ENCODE peak calls at places on chromosomes 4 and X, in eight cellular contexts. K is astrocyte; P is fibroblast of lung; N is hepatocyte; C is small intestine; L is CD4-positive, alpha-beta T cell; U is thyroid gland; J is effector memory CD4-positive, alpha-beta T cell. T is an unnamed sample. For H3K9me3, the result is how much of the 10 kb centered on the place peaks cover.

GRCh38 chr4:188372856-188373255 is 233.6 kb downstream of the TRIML1 start:
- DNase-seq in K (peak), P (peak), N (peak), C (no peak), L (no peak), U (no peak), J (no peak), T (no peak)

GRCh38 chrX:153954618-153955450 is 10.4 kb upstream of the RENBP start:
- DNase-seq in K (no peak), P (no peak), N (no peak), C (no peak), L (no peak), U (no peak), J (no peak), T (no peak)

GRCh38 chr4:72779256-72779655 is 210.2 kb upstream of the ADAMTS3 start:
- DNase-seq in K (peak), P (no peak), N (no peak), C (no peak), L (no peak), U (no peak), J (no peak), T (no peak)

GRCh38 chrX:71292669-71293379 is 8.7 kb upstream of the ITGB1BP2 start:
- DNase-seq in K (peak), P (peak), N (no peak), C (no peak), L (no peak), U (no peak), J (no peak), T (no peak)

GRCh38 chr4:23429497-23429896 is 460.4 kb downstream of the PPARGC1A start:
- DNase-seq in K (no peak), P (no peak), N (no peak), C (no peak), L (no peak), U (no peak), J (no peak), T (no peak)

GRCh38 chrX:111086521-111087127 is 9.4 kb upstream of the PAK3 start:
- DNase-seq in K (no peak), P (no peak), N (no peak), C (no peak), L (no peak), U (no peak), J (no peak), T (no peak)

GRCh38 chr4:117577686-117578085 is 456.6 kb upstream of the NDST3 start:
- DNase-seq in K (peak), P (no peak), N (no peak), C (no peak), L (no peak), U (no peak), J (no peak), T (no peak)

GRCh38 chrX:32041181-32041580 is 969.3 kb upstream of the FTHL17 start:
- DNase-seq in K (no peak), P (no peak), N (no peak), C (no peak), L (no peak), U (no peak), J (no peak), T (no peak)

GRCh38 chr4:25552580-25553271 is 102.9 kb upstream of the SLC34A2 start:
- DNase-seq in K (no peak), P (no peak), N (no peak), C (peak), L (no peak), U (peak), J (no peak), T (no peak)

GRCh38 chr4:151725087-151725486 is 35.7 kb downstream of the GATB start:
- DNase-seq in K (no peak), P (no peak), N (no peak), C (no peak), L (no peak), U (no peak), J (no peak), T (no peak)

GRCh38 chr4:6419452-6420028 is 52.9 kb downstream of the PPP2R2C start:
- DNase-seq in K (no peak), P (no peak), N (no peak), C (no peak), L (no peak), U (no peak), J (no peak), T (no peak)

GRCh38 chrX:94493405-94493804 is 819.4 kb downstream of the FAM133A start:
- DNase-seq in K (no peak), P (no peak), N (peak), C (no peak), L (no peak), U (no peak), J (no peak), T (no peak)

GRCh38 chr4:153488719-153489384 is 22.7 kb downstream of the TMEM131L start:
- DNase-seq in K (no peak), P (no peak), N (no peak), C (no peak), L (no peak), U (no peak), J (no peak), T (no peak)

GRCh38 chr4:2445130-2445529 is 23.8 kb upstream of the RNF4 start:
- DNase-seq in K (no peak), P (no peak), N (no peak), C (no peak), L (no peak), U (no peak), J (no peak), T (no peak)

GRCh38 chr4:105963461-105964400 is 68.5 kb downstream of the NPNT start:
- DNase-seq in K (no peak), P (no peak), N (peak), C (peak), L (no peak), U (no peak), J (no peak), T (no peak)

GRCh38 chrX:2533424-2533823 is 32.6 kb upstream of the DHRSX start:
- DNase-seq in K (no peak), P (no peak), N (no peak), C (no peak), L (no peak), U (no peak), J (no peak), T (no peak)

GRCh38 chrX:1903380-1903935 is 288.6 kb downstream of the ASMT start:
- DNase-seq in K (peak), P (no peak), N (peak), C (no peak), L (no peak), U (no peak), J (no peak), T (no peak)

GRCh38 chrX:25070038-25070437 is 54.3 kb upstream of the ARX start:
- DNase-seq in K (no peak), P (no peak), N (no peak), C (no peak), L (no peak), U (no peak), J (no peak), T (no peak)

GRCh38 chr4:8847764-8848163 is 23.9 kb downstream of the HMX1 start:
- DNase-seq in K (no peak), P (no peak), N (no peak), C (no peak), L (no peak), U (no peak), J (no peak), T (no peak)

GRCh38 chr4:1505511-1506451 is 99.5 kb upstream of the NKX1-1 start:
- DNase-seq in K (no peak), P (no peak), N (no peak), C (no peak), L (no peak), U (no peak), J (no peak), T (peak)

GRCh38 chrX:56729152-56729557 is at the start of gene NBDY:
- DNase-seq in K (peak), P (peak), N (peak), C (peak), L (no peak), U (peak), J (no peak), T (peak)

GRCh38 chr4:183602444-183603102 is 56.4 kb downstream of the RWDD4 start:
- DNase-seq in K (peak), P (peak), N (no peak), C (no peak), L (no peak), U (no peak), J (no peak), T (no peak)

GRCh38 chrX:791479-792034 is 161.0 kb downstream of the SHOX start:
- DNase-seq in K (no peak), P (no peak), N (no peak), C (no peak), L (no peak), U (no peak), J (no peak), T (no peak)

GRCh38 chr4:168923526-168924194 is 86.4 kb downstream of the CBR4 start:
- DNase-seq in K (peak), P (peak), N (peak), C (peak), L (peak), U (peak), J (no peak), T (no peak)

GRCh38 chrX:66232296-66232695 is 68.2 kb downstream of the HEPH start:
- DNase-seq in K (no peak), P (no peak), N (no peak), C (no peak), L (no peak), U (no peak), J (no peak), T (no peak)

GRCh38 chr4:38765391-38765790 is 17.4 kb downstream of the TLR10 start:
- DNase-seq in K (peak), P (peak), N (no peak), C (no peak), L (no peak), U (no peak), J (no peak), T (no peak)

GRCh38 chrX:116490091-116490490 is 27.3 kb upstream of the CT83 start:
- DNase-seq in K (no peak), P (peak), N (no peak), C (no peak), L (no peak), U (no peak), J (no peak), T (no peak)

GRCh38 chr4:6909970-6910339 is 329 bp downstream of the TBC1D14 start:
- DNase-seq in K (no peak), P (no peak), N (peak), C (peak), L (no peak), U (peak), J (no peak), T (no peak)

GRCh38 chr4:95439896-95440295 is 108.9 kb downstream of the UNC5C start:
- DNase-seq in K (no peak), P (no peak), N (no peak), C (no peak), L (no peak), U (no peak), J (no peak), T (no peak)

GRCh38 chr4:138935-139334 is 14.6 kb downstream of the ZNF718 start:
- DNase-seq in K (no peak), P (no peak), N (no peak), C (no peak), L (no peak), U (no peak), J (no peak), T (no peak)
- H3K9me3 ChIP-seq in K (under half), P (under half), N (half or more), C (under half), L (half or more), U (under half), J (half or more), T (under half)

GRCh38 chrX:81874807-81875206 is 672.9 kb downstream of the SH3BGRL start:
- DNase-seq in K (no peak), P (no peak), N (no peak), C (no peak), L (no peak), U (no peak), J (no peak), T (no peak)
- H3K9me3 ChIP-seq in K (under half), P (under half), N (under half), C (under half), L (under half), U (under half), J (under half), T (under half)

DNA sequence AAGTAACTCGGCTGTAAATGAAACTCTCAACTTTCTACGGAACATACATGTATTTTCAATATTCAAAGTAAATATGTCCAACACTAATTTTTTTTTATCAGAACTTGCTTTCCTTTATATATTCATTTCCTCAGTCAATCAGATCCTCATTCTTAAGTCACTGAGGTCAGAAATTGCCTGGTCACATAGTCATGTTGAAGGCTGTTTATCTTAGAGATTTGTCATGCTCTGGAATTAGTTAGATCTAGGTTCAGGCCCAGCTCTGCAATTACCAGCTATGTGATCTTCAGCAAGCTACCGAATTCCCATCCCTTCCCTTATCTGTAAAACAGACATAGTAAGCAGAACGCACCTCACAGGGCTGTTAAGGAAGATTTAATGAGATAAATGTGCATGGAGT is 228.8 kb downstream of the SPCS3 start:
- DNase-seq in K (peak), P (peak), N (no peak), C (no peak), L (no peak), U (no peak), J (no peak), T (no peak)
- H3K9me3 ChIP-seq in K (under half), P (under half), N (under half), C (under half), L (under half), U (under half), J (under half), T (under half)

GRCh38 chrX:40866878-40867277 is 131.5 kb upstream of the MED14 start:
- DNase-seq in K (peak), P (no peak), N (no peak), C (no peak), L (no peak), U (peak), J (no peak), T (no peak)

GRCh38 chrX:40868868-40869267 is 133.5 kb upstream of the MED14 start:
- DNase-seq in K (no peak), P (no peak), N (no peak), C (no peak), L (no peak), U (no peak), J (no peak), T (no peak)

GRCh38 chrX:40863671-40864070 is 128.3 kb upstream of the MED14 start:
- DNase-seq in K (no peak), P (no peak), N (no peak), C (no peak), L (no peak), U (no peak), J (no peak), T (no peak)

GRCh38 chrX:40867352-40867751 is 132.0 kb upstream of the MED14 start:
- DNase-seq in K (peak), P (peak), N (peak), C (peak), L (no peak), U (peak), J (no peak), T (no peak)

GRCh38 chrX:40864972-40865371 is 129.6 kb upstream of the MED14 start:
- DNase-seq in K (peak), P (peak), N (no peak), C (no peak), L (no peak), U (no peak), J (no peak), T (no peak)
- H3K9me3 ChIP-seq in K (under half), P (under half), N (under half), C (under half), L (under half), U (under half), J (under half), T (under half)